ENCODE peak calls at places on chromosomes 2 and 18, in nine cellular contexts. One of them, this sample, is unnamed. For H3K4me1, the result is how much of the 10 kb centered on the place peaks cover.

GRCh38 chr2:219001577-219002394 is 8.6 kb upstream of the CRYBA2 start:
- DNase-seq in pancreas: peak
- DNase-seq in aorta: no peak
- DNase-seq in fibroblast of lung: no peak
- DNase-seq in kidney: peak
- DNase-seq in Panc1: no peak
- DNase-seq in ascending aorta: no peak
- DNase-seq in GM23248: no peak
- DNase-seq in right lobe of liver: peak
- DNase-seq in this sample: peak

GRCh38 chr2:24892928-24893327 is 27.1 kb downstream of the ADCY3 start:
- DNase-seq in aorta: peak
- DNase-seq in ascending aorta: no peak
- DNase-seq in Panc1: no peak
- DNase-seq in GM23248: peak
- DNase-seq in kidney: no peak
- DNase-seq in fibroblast of lung: no peak
- DNase-seq in right lobe of liver: no peak
- DNase-seq in pancreas: no peak
- DNase-seq in this sample: no peak

GRCh38 chr2:237290249-237290648 is 123.7 kb downstream of the COL6A3 start:
- DNase-seq in Panc1: no peak
- DNase-seq in kidney: peak
- DNase-seq in right lobe of liver: no peak
- DNase-seq in pancreas: peak
- DNase-seq in fibroblast of lung: peak
- DNase-seq in ascending aorta: no peak
- DNase-seq in aorta: peak
- DNase-seq in GM23248: peak
- DNase-seq in this sample: no peak

GRCh38 chr2:31233741-31234689 is at the start of gene EHD3:
- DNase-seq in fibroblast of lung: peak
- DNase-seq in right lobe of liver: peak
- DNase-seq in GM23248: peak
- DNase-seq in pancreas: peak
- DNase-seq in Panc1: peak
- DNase-seq in aorta: peak
- DNase-seq in ascending aorta: peak
- DNase-seq in kidney: peak
- DNase-seq in this sample: peak

GRCh38 chr2:67641709-67642397 is 244.7 kb downstream of the ETAA1 start:
- DNase-seq in Panc1: no peak
- DNase-seq in fibroblast of lung: peak
- DNase-seq in GM23248: no peak
- DNase-seq in kidney: no peak
- DNase-seq in aorta: no peak
- DNase-seq in right lobe of liver: no peak
- DNase-seq in ascending aorta: no peak
- DNase-seq in pancreas: no peak
- DNase-seq in this sample: no peak

GRCh38 chr18:3262234-3263171 is 570 bp downstream of the MYL12B start:
- DNase-seq in GM23248: peak
- DNase-seq in pancreas: peak
- DNase-seq in fibroblast of lung: peak
- DNase-seq in kidney: no peak
- DNase-seq in Panc1: no peak
- DNase-seq in ascending aorta: no peak
- DNase-seq in aorta: no peak
- DNase-seq in right lobe of liver: no peak
- DNase-seq in this sample: no peak

GRCh38 chr2:65436825-65437221 is 4.4 kb upstream of the SPRED2 start:
- DNase-seq in ascending aorta: no peak
- DNase-seq in pancreas: no peak
- DNase-seq in fibroblast of lung: no peak
- DNase-seq in right lobe of liver: no peak
- DNase-seq in GM23248: peak
- DNase-seq in Panc1: no peak
- DNase-seq in aorta: no peak
- DNase-seq in kidney: no peak
- DNase-seq in this sample: no peak

GRCh38 chr2:15445891-15446562 is 115.1 kb downstream of the NBAS start:
- DNase-seq in kidney: no peak
- DNase-seq in GM23248: no peak
- DNase-seq in fibroblast of lung: no peak
- DNase-seq in right lobe of liver: no peak
- DNase-seq in Panc1: no peak
- DNase-seq in pancreas: no peak
- DNase-seq in aorta: no peak
- DNase-seq in ascending aorta: no peak
- DNase-seq in this sample: no peak

GRCh38 chr18:10852610-10853303 is 296.6 kb downstream of the PIEZO2 start:
- DNase-seq in right lobe of liver: no peak
- DNase-seq in pancreas: no peak
- DNase-seq in kidney: no peak
- DNase-seq in GM23248: no peak
- DNase-seq in fibroblast of lung: no peak
- DNase-seq in ascending aorta: no peak
- DNase-seq in aorta: no peak
- DNase-seq in Panc1: no peak
- DNase-seq in this sample: peak

GRCh38 chr18:22342625-22343024 is 75.1 kb downstream of the CTAGE1 start:
- DNase-seq in Panc1: no peak
- DNase-seq in right lobe of liver: no peak
- DNase-seq in fibroblast of lung: peak
- DNase-seq in kidney: no peak
- DNase-seq in pancreas: no peak
- DNase-seq in aorta: peak
- DNase-seq in ascending aorta: no peak
- DNase-seq in GM23248: peak
- DNase-seq in this sample: no peak

GRCh38 chr2:224278531-224278930 is 123.4 kb downstream of the FAM124B start:
- DNase-seq in aorta: no peak
- DNase-seq in right lobe of liver: no peak
- DNase-seq in Panc1: no peak
- DNase-seq in kidney: no peak
- DNase-seq in pancreas: no peak
- DNase-seq in GM23248: peak
- DNase-seq in fibroblast of lung: peak
- DNase-seq in ascending aorta: no peak
- DNase-seq in this sample: no peak

GRCh38 chr2:216221806-216222205 is 112.7 kb downstream of the XRCC5 start:
- DNase-seq in right lobe of liver: no peak
- DNase-seq in pancreas: no peak
- DNase-seq in ascending aorta: no peak
- DNase-seq in kidney: no peak
- DNase-seq in GM23248: peak
- DNase-seq in Panc1: no peak
- DNase-seq in fibroblast of lung: peak
- DNase-seq in aorta: no peak
- DNase-seq in this sample: no peak

GRCh38 chr18:59419386-59419785 is 60.3 kb upstream of the LMAN1 start:
- DNase-seq in Panc1: no peak
- DNase-seq in fibroblast of lung: no peak
- DNase-seq in right lobe of liver: no peak
- DNase-seq in kidney: no peak
- DNase-seq in pancreas: no peak
- DNase-seq in ascending aorta: no peak
- DNase-seq in aorta: no peak
- DNase-seq in GM23248: peak
- DNase-seq in this sample: no peak

GRCh38 chr2:4992226-4992625 is 700.0 kb upstream of the SOX11 start:
- DNase-seq in ascending aorta: no peak
- DNase-seq in fibroblast of lung: no peak
- DNase-seq in GM23248: no peak
- DNase-seq in right lobe of liver: no peak
- DNase-seq in pancreas: no peak
- DNase-seq in Panc1: no peak
- DNase-seq in aorta: no peak
- DNase-seq in kidney: no peak
- DNase-seq in this sample: peak

GRCh38 chr2:227033471-227034148 is 130.4 kb downstream of the COL4A4 start:
- DNase-seq in fibroblast of lung: peak
- DNase-seq in aorta: no peak
- DNase-seq in kidney: peak
- DNase-seq in ascending aorta: no peak
- DNase-seq in Panc1: peak
- DNase-seq in GM23248: peak
- DNase-seq in right lobe of liver: peak
- DNase-seq in pancreas: peak
- DNase-seq in this sample: peak

GRCh38 chr2:199739413-199740110 is 111.4 kb downstream of the FTCDNL1 start:
- DNase-seq in GM23248: peak
- DNase-seq in pancreas: peak
- DNase-seq in fibroblast of lung: peak
- DNase-seq in right lobe of liver: peak
- DNase-seq in aorta: peak
- DNase-seq in Panc1: peak
- DNase-seq in kidney: peak
- DNase-seq in ascending aorta: no peak
- DNase-seq in this sample: peak

GRCh38 chr2:134232461-134232860 is 21.4 kb upstream of the MGAT5 start:
- DNase-seq in ascending aorta: no peak
- DNase-seq in Panc1: no peak
- DNase-seq in GM23248: no peak
- DNase-seq in right lobe of liver: no peak
- DNase-seq in kidney: no peak
- DNase-seq in fibroblast of lung: no peak
- DNase-seq in pancreas: no peak
- DNase-seq in aorta: no peak
- DNase-seq in this sample: no peak

GRCh38 chr18:58097907-58098166 is 53.8 kb downstream of the NEDD4L start:
- DNase-seq in kidney: no peak
- DNase-seq in Panc1: no peak
- DNase-seq in aorta: no peak
- DNase-seq in GM23248: no peak
- DNase-seq in pancreas: no peak
- DNase-seq in ascending aorta: no peak
- DNase-seq in fibroblast of lung: no peak
- DNase-seq in right lobe of liver: no peak
- DNase-seq in this sample: no peak

GRCh38 chr2:134319581-134320246 is 65.8 kb downstream of the MGAT5 start:
- DNase-seq in fibroblast of lung: no peak
- DNase-seq in ascending aorta: no peak
- DNase-seq in kidney: no peak
- DNase-seq in right lobe of liver: no peak
- DNase-seq in aorta: no peak
- DNase-seq in GM23248: no peak
- DNase-seq in Panc1: no peak
- DNase-seq in pancreas: no peak
- DNase-seq in this sample: no peak

DNA sequence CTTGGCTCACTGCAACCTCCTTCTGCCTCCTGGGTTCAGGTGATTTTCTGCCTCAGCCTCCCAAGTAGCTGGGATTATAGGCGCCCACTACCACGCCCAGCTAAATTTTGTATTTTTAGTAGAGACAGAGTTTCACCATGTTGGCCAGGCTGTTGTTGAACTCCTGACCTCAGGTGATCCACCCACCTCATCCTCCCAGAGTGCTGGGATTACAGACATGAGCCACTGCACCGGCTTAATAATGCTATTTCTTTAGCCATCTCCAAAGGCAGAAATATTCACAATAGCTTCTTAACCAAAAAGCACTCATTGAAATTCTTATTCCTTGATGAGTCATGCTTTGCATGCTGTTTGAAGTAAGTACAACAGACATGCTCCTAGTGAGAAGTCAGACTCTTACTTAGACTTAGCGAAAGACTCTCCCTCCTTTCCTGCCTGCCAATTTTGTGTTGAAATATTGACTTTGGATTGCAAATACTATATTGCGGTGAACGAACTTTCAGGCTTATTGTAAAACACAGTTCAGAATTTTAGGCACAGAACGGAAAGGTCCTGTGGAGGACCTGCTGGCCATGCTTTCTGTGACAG is 4.4 kb downstream of the ACTR3 start:
- DNase-seq in kidney: no peak
- DNase-seq in Panc1: no peak
- DNase-seq in fibroblast of lung: peak
- DNase-seq in ascending aorta: no peak
- DNase-seq in pancreas: no peak
- DNase-seq in right lobe of liver: no peak
- DNase-seq in GM23248: peak
- DNase-seq in aorta: no peak
- DNase-seq in this sample: no peak
- H3K4me1 ChIP-seq in kidney: under half
- H3K4me1 ChIP-seq in Panc1: half or more
- H3K4me1 ChIP-seq in fibroblast of lung: under half
- H3K4me1 ChIP-seq in ascending aorta: half or more
- H3K4me1 ChIP-seq in pancreas: half or more
- H3K4me1 ChIP-seq in right lobe of liver: under half
- H3K4me1 ChIP-seq in GM23248: half or more
- H3K4me1 ChIP-seq in aorta: under half
- H3K4me1 ChIP-seq in this sample: under half

DNA sequence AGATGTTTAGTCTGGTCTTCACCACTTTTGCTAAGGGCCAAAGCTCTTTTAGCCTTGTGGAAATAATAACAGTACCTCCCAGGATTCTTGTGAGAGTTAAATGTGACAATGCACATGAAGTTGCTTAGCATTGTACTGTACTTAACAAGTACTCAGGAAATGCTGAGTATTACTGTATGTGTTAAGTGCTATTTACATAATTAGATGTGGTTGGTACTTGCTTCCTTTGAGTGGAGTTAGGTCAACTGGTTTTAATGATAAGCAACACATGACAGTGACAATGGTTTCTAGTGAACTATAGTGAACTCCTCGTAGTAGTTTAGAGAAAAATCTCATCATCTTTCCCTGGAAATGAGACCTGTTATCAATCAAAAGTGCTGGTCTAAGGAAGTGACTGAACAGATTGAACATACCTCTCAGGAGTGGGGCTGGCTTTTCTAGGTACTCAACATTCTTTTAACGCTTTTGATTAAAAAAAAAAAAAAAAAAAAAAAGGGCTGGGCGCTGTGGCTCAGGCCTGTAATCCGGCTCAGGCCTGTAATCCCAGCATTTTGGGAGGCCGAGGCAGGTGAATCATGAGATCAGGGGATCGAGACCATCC is 29.2 kb upstream of the ZDBF2 start:
- DNase-seq in right lobe of liver: no peak
- DNase-seq in pancreas: no peak
- DNase-seq in Panc1: no peak
- DNase-seq in ascending aorta: no peak
- DNase-seq in kidney: no peak
- DNase-seq in fibroblast of lung: no peak
- DNase-seq in GM23248: no peak
- DNase-seq in aorta: no peak
- DNase-seq in this sample: no peak
- H3K27ac ChIP-seq in right lobe of liver: no peak
- H3K27ac ChIP-seq in pancreas: no peak
- H3K27ac ChIP-seq in Panc1: no peak
- H3K27ac ChIP-seq in ascending aorta: no peak
- H3K27ac ChIP-seq in kidney: no peak
- H3K27ac ChIP-seq in fibroblast of lung: no peak
- H3K27ac ChIP-seq in GM23248: no peak
- H3K27ac ChIP-seq in aorta: no peak
- H3K27ac ChIP-seq in this sample: no peak

GRCh38 chr2:121698318-121698930 is 38.3 kb downstream of the NIFK start:
- DNase-seq in ascending aorta: no peak
- DNase-seq in GM23248: no peak
- DNase-seq in Panc1: no peak
- DNase-seq in pancreas: no peak
- DNase-seq in fibroblast of lung: no peak
- DNase-seq in kidney: no peak
- DNase-seq in right lobe of liver: no peak
- DNase-seq in aorta: no peak
- DNase-seq in this sample: no peak
- H3K4me1 ChIP-seq in ascending aorta: under half
- H3K4me1 ChIP-seq in GM23248: under half
- H3K4me1 ChIP-seq in Panc1: under half
- H3K4me1 ChIP-seq in pancreas: under half
- H3K4me1 ChIP-seq in fibroblast of lung: under half
- H3K4me1 ChIP-seq in kidney: under half
- H3K4me1 ChIP-seq in right lobe of liver: under half
- H3K4me1 ChIP-seq in aorta: under half
- H3K4me1 ChIP-seq in this sample: under half

GRCh38 chr2:7726989-7727388 is 809.8 kb downstream of the RNF144A start:
- DNase-seq in Panc1: no peak
- DNase-seq in right lobe of liver: no peak
- DNase-seq in ascending aorta: no peak
- DNase-seq in GM23248: no peak
- DNase-seq in fibroblast of lung: no peak
- DNase-seq in aorta: no peak
- DNase-seq in kidney: no peak
- DNase-seq in pancreas: no peak
- DNase-seq in this sample: no peak
- H3K27ac ChIP-seq in Panc1: no peak
- H3K27ac ChIP-seq in right lobe of liver: no peak
- H3K27ac ChIP-seq in ascending aorta: no peak
- H3K27ac ChIP-seq in GM23248: no peak
- H3K27ac ChIP-seq in fibroblast of lung: no peak
- H3K27ac ChIP-seq in aorta: no peak
- H3K27ac ChIP-seq in kidney: no peak
- H3K27ac ChIP-seq in pancreas: no peak
- H3K27ac ChIP-seq in this sample: no peak